ENCODE peak calls at places on chromosomes 13 and 19, in ten cellular contexts. I, Z, K, D, W, Q, M, Y, G and P are unnamed samples.

GRCh38 chr19:1576242-1577089 is 8.3 kb upstream of the MEX3D start:
- DNase-seq in I (no peak), Z (no peak), K (no peak), D (no peak), W (no peak), Q (no peak), M (no peak), Y (no peak), G (no peak), P (no peak)

GRCh38 chr19:288911-289310 is 2.3 kb downstream of the PLPP2 start:
- DNase-seq in I (no peak), Z (no peak), K (no peak), D (peak; percentile 28), W (no peak), Q (no peak), M (no peak), Y (no peak), G (no peak), P (no peak)

GRCh38 chr19:12913871-12914690 is 5.0 kb downstream of the SYCE2 start:
- DNase-seq in I (no peak), Z (peak; percentile 74), K (no peak), D (no peak), W (peak; percentile 73), Q (peak; percentile 33), M (no peak), Y (no peak), G (no peak), P (peak; percentile 69)

GRCh38 chr19:57465680-57466381 is 8.9 kb upstream of the VN1R1 start:
- DNase-seq in I (peak; percentile 41), Z (no peak), K (no peak), D (no peak), W (peak; percentile 32), Q (no peak), M (no peak), Y (no peak), G (no peak), P (no peak)

GRCh38 chr13:99659234-99659633 is 158.0 kb downstream of the TM9SF2 start:
- DNase-seq in I (no peak), Z (no peak), K (no peak), D (no peak), W (no peak), Q (no peak), M (no peak), Y (no peak), G (no peak), P (no peak)

GRCh38 chr19:41457241-41457640 is 14.3 kb downstream of the ERICH4 start:
- DNase-seq in I (peak; percentile 66), Z (no peak), K (no peak), D (no peak), W (no peak), Q (peak; percentile 17), M (no peak), Y (no peak), G (no peak), P (no peak)

GRCh38 chr13:94176576-94176975 is 302.9 kb downstream of the DCT start:
- DNase-seq in I (no peak), Z (no peak), K (no peak), D (no peak), W (no peak), Q (no peak), M (no peak), Y (no peak), G (no peak), P (no peak)

GRCh38 chr19:43778651-43779050 is 2.1 kb downstream of the KCNN4 start:
- DNase-seq in I (peak; percentile 42), Z (no peak), K (no peak), D (no peak), W (no peak), Q (no peak), M (no peak), Y (no peak), G (no peak), P (no peak)

GRCh38 chr13:28492527-28493367 is 2.2 kb downstream of the FLT1 start:
- DNase-seq in I (peak; percentile 42), Z (no peak), K (no peak), D (no peak), W (peak; percentile 52), Q (peak; percentile 64), M (no peak), Y (no peak), G (no peak), P (no peak)

GRCh38 chr19:29467824-29468401 is 57.9 kb upstream of the VSTM2B start:
- DNase-seq in I (peak; percentile 49), Z (no peak), K (no peak), D (peak; percentile 79), W (peak; percentile 33), Q (no peak), M (no peak), Y (peak; percentile 2), G (no peak), P (no peak)

GRCh38 chr19:3285647-3286176 is 61.3 kb downstream of the CELF5 start:
- DNase-seq in I (peak; percentile 81), Z (peak; percentile 87), K (peak; percentile 28), D (no peak), W (peak; percentile 54), Q (no peak), M (no peak), Y (no peak), G (no peak), P (no peak)

GRCh38 chr13:99303863-99304521 is 3.2 kb downstream of the GPR183 start:
- DNase-seq in I (no peak), Z (peak; percentile 75), K (no peak), D (peak; percentile 51), W (peak; percentile 74), Q (peak; percentile 75), M (no peak), Y (no peak), G (peak; percentile 79), P (no peak)

GRCh38 chr13:43014162-43014561 is 9.2 kb upstream of the DNAJC15 start:
- DNase-seq in I (no peak), Z (no peak), K (no peak), D (no peak), W (no peak), Q (no peak), M (no peak), Y (no peak), G (no peak), P (no peak)

GRCh38 chr19:29793116-29793727 is 18.6 kb upstream of the CCNE1 start:
- DNase-seq in I (no peak), Z (no peak), K (no peak), D (no peak), W (no peak), Q (no peak), M (no peak), Y (no peak), G (no peak), P (no peak)

GRCh38 chr19:16447015-16447384 is 24.8 kb downstream of the EPS15L1 start:
- DNase-seq in I (peak; percentile 61), Z (peak; percentile 74), K (no peak), D (peak; percentile 66), W (peak; percentile 65), Q (no peak), M (no peak), Y (peak; percentile 49), G (peak; percentile 90), P (peak; percentile 81)

GRCh38 chr19:47369923-47370625 is 21.0 kb downstream of the DHX34 start:
- DNase-seq in I (no peak), Z (no peak), K (no peak), D (peak; percentile 81), W (no peak), Q (no peak), M (no peak), Y (peak; percentile 34), G (peak; percentile 96), P (peak; percentile 73)

GRCh38 chr13:30789360-30789862 is 54.1 kb downstream of the ALOX5AP start:
- DNase-seq in I (peak; percentile 50), Z (no peak), K (no peak), D (no peak), W (no peak), Q (no peak), M (no peak), Y (no peak), G (no peak), P (no peak)

GRCh38 chr19:34962281-34962944 is 1.6 kb downstream of the ZNF792 start:
- DNase-seq in I (no peak), Z (no peak), K (no peak), D (no peak), W (peak; percentile 63), Q (peak; percentile 17), M (no peak), Y (no peak), G (no peak), P (no peak)

GRCh38 chr19:45364696-45365095 is 5.7 kb downstream of the ERCC2 start:
- DNase-seq in I (no peak), Z (no peak), K (no peak), D (no peak), W (no peak), Q (no peak), M (no peak), Y (no peak), G (no peak), P (no peak)

GRCh38 chr19:46404884-46405658 is 8.3 kb downstream of the CCDC8 start:
- DNase-seq in I (no peak), Z (no peak), K (no peak), D (no peak), W (no peak), Q (no peak), M (no peak), Y (no peak), G (no peak), P (no peak)

GRCh38 chr13:48585456-48585840 is 52.6 kb upstream of the RCBTB2 start:
- DNase-seq in I (no peak), Z (no peak), K (no peak), D (peak; percentile 80), W (no peak), Q (no peak), M (no peak), Y (peak; percentile 52), G (no peak), P (peak; percentile 13)

GRCh38 chr13:27367570-27367969 is 56.8 kb upstream of the GTF3A start:
- DNase-seq in I (no peak), Z (no peak), K (no peak), D (no peak), W (no peak), Q (no peak), M (no peak), Y (no peak), G (no peak), P (no peak)

GRCh38 chr13:27168870-27169525 is 2.6 kb downstream of the USP12 start:
- DNase-seq in I (no peak), Z (no peak), K (no peak), D (no peak), W (no peak), Q (no peak), M (no peak), Y (no peak), G (no peak), P (peak; percentile 2)

GRCh38 chr13:105048685-105049084 is 1486.8 kb downstream of the EFNB2 start:
- DNase-seq in I (peak; percentile 53), Z (no peak), K (no peak), D (no peak), W (no peak), Q (no peak), M (no peak), Y (no peak), G (no peak), P (no peak)

GRCh38 chr13:44746690-44747089 is 170.6 kb upstream of the TSC22D1 start:
- DNase-seq in I (no peak), Z (no peak), K (no peak), D (no peak), W (no peak), Q (no peak), M (no peak), Y (no peak), G (no peak), P (no peak)

GRCh38 chr13:30266751-30267150 is 40.6 kb downstream of the KATNAL1 start:
- DNase-seq in I (no peak), Z (no peak), K (no peak), D (no peak), W (no peak), Q (no peak), M (no peak), Y (no peak), G (no peak), P (no peak)

GRCh38 chr13:23411220-23411619 is 22.3 kb downstream of the SACS start:
- DNase-seq in I (no peak), Z (no peak), K (no peak), D (no peak), W (no peak), Q (no peak), M (no peak), Y (no peak), G (no peak), P (no peak)

GRCh38 chr19:35513231-35513974 is at the start of gene DMKN:
- DNase-seq in I (no peak), Z (no peak), K (no peak), D (peak; percentile 77), W (no peak), Q (no peak), M (no peak), Y (peak; percentile 25), G (no peak), P (peak; percentile 62)